ENCODE peak calls at places on chromosomes 5 and 9, in eight cellular contexts. L is pancreas, U is neural crest cell, D is cardiac muscle cell, W is AG09319, V is tibial artery, E is H9, A is MCF 10A. S is an unnamed sample.

GRCh38 chr5:178074266-178074952 is 38.9 kb upstream of the N4BP3 start:
- DNase-seq in L (no peak), U (peak), D (no peak), W (no peak), V (no peak), E (no peak), A (no peak), S (peak)

GRCh38 chr5:38921174-38921573 is 75.4 kb downstream of the OSMR start:
- DNase-seq in L (no peak), U (no peak), D (peak), W (no peak), V (no peak), E (no peak), A (no peak), S (no peak)

GRCh38 chr5:179311091-179311470 is 34.2 kb downstream of the ADAMTS2 start:
- DNase-seq in L (no peak), U (no peak), D (no peak), W (no peak), V (peak), E (no peak), A (no peak), S (no peak)

GRCh38 chr5:179803651-179804598 is 2.7 kb downstream of the MGAT4B start:
- DNase-seq in L (peak), U (no peak), D (no peak), W (no peak), V (no peak), E (no peak), A (no peak), S (peak)

GRCh38 chr9:89436326-89436725 is 61.6 kb downstream of the SEMA4D start:
- DNase-seq in L (no peak), U (no peak), D (no peak), W (no peak), V (no peak), E (no peak), A (no peak), S (no peak)

GRCh38 chr5:123217183-123217582 is 128.1 kb downstream of the PRDM6 start:
- DNase-seq in L (no peak), U (no peak), D (no peak), W (no peak), V (no peak), E (no peak), A (no peak), S (no peak)

GRCh38 chr9:125631391-125632085 is 75.5 kb downstream of the MAPKAP1 start:
- DNase-seq in L (no peak), U (no peak), D (peak), W (no peak), V (no peak), E (no peak), A (peak), S (peak)

GRCh38 chr9:21585756-21586752 is 103.9 kb upstream of the IFNE start:
- DNase-seq in L (no peak), U (no peak), D (no peak), W (no peak), V (no peak), E (no peak), A (no peak), S (no peak)

GRCh38 chr9:120710110-120710981 is 3.9 kb downstream of the MEGF9 start:
- DNase-seq in L (peak), U (no peak), D (no peak), W (peak), V (no peak), E (no peak), A (peak), S (peak)

GRCh38 chr5:177553671-177554429 is 513 bp downstream of the FAM193B start:
- DNase-seq in L (peak), U (peak), D (peak), W (no peak), V (no peak), E (peak), A (peak), S (peak)

GRCh38 chr5:66284588-66285342 is 140.7 kb downstream of the SREK1 start:
- DNase-seq in L (no peak), U (no peak), D (no peak), W (no peak), V (no peak), E (no peak), A (no peak), S (no peak)

GRCh38 chr5:90014420-90014819 is 395.1 kb downstream of the CETN3 start:
- DNase-seq in L (no peak), U (no peak), D (no peak), W (no peak), V (no peak), E (no peak), A (no peak), S (no peak)

GRCh38 chr9:73683862-73684591 is 532.4 kb downstream of the ANXA1 start:
- DNase-seq in L (no peak), U (no peak), D (peak), W (peak), V (no peak), E (peak), A (peak), S (peak)

GRCh38 chr9:32899181-32899580 is 102.2 kb downstream of the APTX start:
- DNase-seq in L (no peak), U (no peak), D (no peak), W (no peak), V (no peak), E (no peak), A (no peak), S (peak)

GRCh38 chr9:106333487-106333886 is 529.5 kb upstream of the ZNF462 start:
- DNase-seq in L (no peak), U (no peak), D (no peak), W (no peak), V (no peak), E (no peak), A (peak), S (peak)

GRCh38 chr5:36734422-36734821 is 128.0 kb downstream of the SLC1A3 start:
- DNase-seq in L (no peak), U (no peak), D (peak), W (no peak), V (no peak), E (no peak), A (peak), S (peak)

GRCh38 chr5:149824115-149824514 is 94.0 kb downstream of the PPARGC1B start:
- DNase-seq in L (no peak), U (no peak), D (no peak), W (no peak), V (no peak), E (no peak), A (no peak), S (no peak)

GRCh38 chr5:73311291-73312110 is 137.1 kb downstream of the FOXD1 start:
- DNase-seq in L (no peak), U (no peak), D (no peak), W (no peak), V (peak), E (peak), A (peak), S (peak)

GRCh38 chr9:98576354-98576753 is 132.4 kb downstream of the GABBR2 start:
- DNase-seq in L (no peak), U (no peak), D (no peak), W (no peak), V (no peak), E (no peak), A (no peak), S (no peak)

GRCh38 chr5:180823346-180823745 is 20.7 kb upstream of the MGAT1 start:
- DNase-seq in L (no peak), U (no peak), D (no peak), W (no peak), V (no peak), E (no peak), A (no peak), S (no peak)

GRCh38 chr5:73278693-73279092 is 105.7 kb downstream of the TMEM174 start:
- DNase-seq in L (peak), U (no peak), D (no peak), W (no peak), V (no peak), E (no peak), A (peak), S (peak)

GRCh38 chr5:113487411-113487778 is 858 bp downstream of the MCC start:
- DNase-seq in L (no peak), U (peak), D (peak), W (no peak), V (no peak), E (peak), A (peak), S (peak)

GRCh38 chr9:33489070-33489469 is 15.3 kb upstream of the NOL6 start:
- DNase-seq in L (no peak), U (no peak), D (no peak), W (peak), V (no peak), E (no peak), A (no peak), S (no peak)

GRCh38 chr5:32840606-32841005 is 129.5 kb downstream of the NPR3 start:
- DNase-seq in L (no peak), U (no peak), D (no peak), W (no peak), V (peak), E (no peak), A (peak), S (no peak)

GRCh38 chr5:39518516-39518915 is 93.7 kb upstream of the DAB2 start:
- DNase-seq in L (no peak), U (no peak), D (no peak), W (peak), V (no peak), E (no peak), A (peak), S (no peak)

GRCh38 chr5:56037531-56038010 is 42.8 kb upstream of the IL6ST start:
- DNase-seq in L (no peak), U (no peak), D (no peak), W (no peak), V (peak), E (no peak), A (no peak), S (no peak)

GRCh38 chr5:5141625-5142527 is 1.7 kb downstream of the ADAMTS16 start:
- DNase-seq in L (peak), U (peak), D (peak), W (peak), V (peak), E (no peak), A (peak), S (peak)

GRCh38 chr9:132181796-132182521 is 20.1 kb downstream of the NTNG2 start:
- DNase-seq in L (no peak), U (no peak), D (no peak), W (no peak), V (no peak), E (no peak), A (no peak), S (no peak)

GRCh38 chr9:71001780-71002386 is 119.5 kb downstream of the TRPM3 start:
- DNase-seq in L (peak), U (no peak), D (peak), W (no peak), V (no peak), E (peak), A (peak), S (peak)

GRCh38 chr9:69946800-69947437 is 96.7 kb upstream of the MAMDC2 start:
- DNase-seq in L (no peak), U (no peak), D (no peak), W (peak), V (no peak), E (no peak), A (peak), S (peak)

GRCh38 chr5:77328926-77329647 is 118.6 kb downstream of the PDE8B start:
- DNase-seq in L (no peak), U (no peak), D (no peak), W (no peak), V (no peak), E (no peak), A (no peak), S (no peak)

DNA sequence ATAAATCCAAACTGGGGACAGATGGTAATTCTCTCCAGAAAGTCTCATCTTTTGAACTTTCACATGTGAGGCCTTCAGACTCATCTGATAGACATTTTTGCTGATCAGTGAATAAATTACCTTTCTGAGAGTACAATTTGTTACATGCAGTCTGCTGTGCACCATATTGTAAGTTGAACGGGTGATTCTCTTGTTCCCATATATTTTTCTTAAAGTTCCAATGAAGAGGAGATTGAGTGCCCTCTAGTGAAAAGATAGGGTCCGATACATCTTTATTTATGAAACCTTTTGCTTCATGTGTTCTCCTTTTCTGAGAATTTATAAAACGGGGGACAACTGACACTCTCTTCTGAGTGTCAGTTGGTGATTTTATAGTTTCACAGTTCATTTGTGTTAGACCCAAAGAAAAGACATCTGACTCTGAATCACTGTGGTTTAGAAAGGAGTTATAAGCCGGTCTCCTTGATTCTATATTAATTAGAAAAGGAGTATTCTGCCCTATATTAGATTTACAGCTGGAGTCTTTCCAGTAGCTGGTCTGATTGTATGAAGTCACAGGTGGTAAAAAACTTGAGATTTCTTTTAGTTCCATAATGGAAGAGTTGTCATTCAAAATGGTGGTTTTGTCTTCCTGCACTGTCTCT is 30.4 kb downstream of the GNG10 start:
- DNase-seq in L (no peak), U (no peak), D (peak), W (peak), V (no peak), E (no peak), A (peak), S (peak)
- TF ChIP-seq CTCF in L (no peak), U (peak), D (peak), W (peak), V (peak), E (peak), A (peak), S (peak)

GRCh38 chr9:127503947-127504886 is 52.9 kb downstream of the LRSAM1 start:
- DNase-seq in L (peak), U (peak), D (peak), W (no peak), V (peak), E (peak), A (peak), S (peak)
- TF ChIP-seq CTCF in L (peak), U (peak), D (peak), W (peak), V (peak), E (peak), A (peak), S (peak)

GRCh38 chr9:137189297-137190295 is 1.1 kb downstream of the SSNA1 start:
- DNase-seq in L (peak), U (no peak), D (no peak), W (no peak), V (no peak), E (no peak), A (no peak), S (no peak)

GRCh38 chr9:137188490-137189296 is at the start of the genes ANAPC2 and SSNA1:
- DNase-seq in L (peak), U (peak), D (peak), W (peak), V (peak), E (peak), A (peak), S (peak)

GRCh38 chr9:137191245-137191644 is 2.8 kb downstream of the SSNA1 start:
- DNase-seq in L (no peak), U (no peak), D (no peak), W (no peak), V (no peak), E (no peak), A (no peak), S (no peak)

GRCh38 chr9:137191691-137192447 is 3.4 kb downstream of the SSNA1 start:
- DNase-seq in L (no peak), U (no peak), D (no peak), W (no peak), V (no peak), E (no peak), A (no peak), S (no peak)

DNA sequence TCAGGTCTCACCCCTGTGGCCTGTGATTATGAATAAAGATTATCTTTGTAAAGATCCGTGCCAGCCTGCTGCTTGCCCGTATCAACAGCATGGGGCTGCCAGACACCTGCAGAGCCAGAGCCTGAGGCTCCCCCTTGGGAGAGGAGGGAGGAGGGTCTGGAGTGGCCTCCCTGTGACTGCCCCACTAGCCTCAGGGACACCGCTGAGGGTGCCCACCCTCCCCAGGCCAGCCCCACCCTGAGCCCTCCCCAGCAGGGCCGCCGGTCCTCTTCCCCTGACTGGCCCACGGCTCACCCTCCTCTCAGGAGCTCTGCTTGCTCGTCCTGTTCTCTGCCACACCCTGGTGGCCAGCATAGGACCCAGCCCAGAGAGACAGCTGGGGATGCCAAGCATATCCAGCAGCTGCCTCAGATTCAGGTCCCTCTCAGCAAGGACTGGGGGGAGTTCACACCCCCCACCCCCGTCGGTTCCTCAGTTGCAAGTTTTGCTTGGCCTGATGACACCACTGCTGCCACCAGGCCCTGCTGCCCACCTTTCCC is 1.9 kb downstream of the SSNA1 start:
- DNase-seq in L (no peak), U (no peak), D (no peak), W (no peak), V (no peak), E (no peak), A (no peak), S (no peak)
- TF ChIP-seq CTCF in L (no peak), U (no peak), D (no peak), W (no peak), V (no peak), E (peak), A (no peak), S (no peak)

GRCh38 chr5:145699846-145700245 is 135.3 kb downstream of the PRELID2 start:
- DNase-seq in L (no peak), U (no peak), D (no peak), W (no peak), V (no peak), E (no peak), A (no peak), S (no peak)

GRCh38 chr5:145701404-145701803 is 133.7 kb downstream of the PRELID2 start:
- DNase-seq in L (no peak), U (no peak), D (no peak), W (no peak), V (no peak), E (no peak), A (no peak), S (no peak)

DNA sequence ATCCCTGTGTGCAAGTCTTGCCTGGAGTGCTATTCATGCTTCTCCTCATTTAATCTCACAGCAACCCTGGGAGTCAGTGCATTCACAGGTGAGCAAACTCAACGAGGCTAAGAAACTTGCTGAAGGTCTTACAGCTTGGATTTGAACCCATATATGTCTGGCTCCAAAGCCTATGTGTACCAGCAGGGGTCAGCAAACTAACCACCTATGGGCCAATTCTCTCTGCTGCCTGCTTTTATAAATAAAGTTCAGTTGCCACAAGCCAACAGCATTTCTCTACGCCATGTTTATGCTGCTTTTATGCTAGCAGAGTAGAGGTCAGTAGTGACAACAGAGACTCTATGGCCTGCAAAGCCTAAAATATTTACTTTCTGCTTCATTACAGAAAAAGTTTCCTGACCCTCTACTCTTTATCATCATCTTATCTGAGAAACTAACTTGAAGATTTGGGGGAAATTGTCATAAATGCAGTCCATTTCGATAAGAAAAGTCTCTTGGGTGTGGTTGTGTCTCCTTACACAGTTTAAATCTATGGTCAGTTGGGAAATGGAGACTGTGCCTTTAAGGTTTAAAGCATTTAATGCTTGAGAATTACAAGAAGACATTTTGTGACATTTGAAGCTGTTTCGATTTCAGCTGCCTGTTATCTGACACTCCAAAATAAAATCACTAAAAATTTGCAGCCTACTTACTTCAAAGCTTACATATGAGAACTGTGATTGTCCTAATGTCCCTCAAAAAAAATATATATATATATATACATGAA is 137.7 kb downstream of the PRELID2 start:
- DNase-seq in L (no peak), U (no peak), D (peak), W (no peak), V (no peak), E (peak), A (peak), S (peak)
- TF ChIP-seq CTCF in L (no peak), U (peak), D (peak), W (peak), V (no peak), E (peak), A (peak), S (peak)